ENCODE peak calls at places on chromosome 12, in six cellular contexts. One of them, this sample, is unnamed.

GRCh38 chr12:119668315-119668651 is 350 bp downstream of the PRKAB1 start:
- DNase-seq in chondrocyte: no peak
- DNase-seq in activated T-cell treated with anti-CD3 and anti-CD28 coated beads for 48 hours: no peak
- DNase-seq in GM13977: peak; percentile 11
- DNase-seq in stimulated activated CD8-positive, alpha-beta memory T cell treated with anti-CD3 and anti-CD28 coated beads, Interleukin-2, amount 100 ng/mL, for 48 hours: no peak
- DNase-seq in activated CD4-positive, alpha-beta T cell treated with anti-CD3 and anti-CD28 coated beads, Interleukin-2, amount 50 U/mL, for 1 hour: no peak
- DNase-seq in this sample: no peak

GRCh38 chr12:64681200-64682052 is 71.1 kb downstream of the RASSF3 start:
- DNase-seq in chondrocyte: no peak
- DNase-seq in activated T-cell treated with anti-CD3 and anti-CD28 coated beads for 48 hours: no peak
- DNase-seq in GM13977: no peak
- DNase-seq in stimulated activated CD8-positive, alpha-beta memory T cell treated with anti-CD3 and anti-CD28 coated beads, Interleukin-2, amount 100 ng/mL, for 48 hours: no peak
- DNase-seq in activated CD4-positive, alpha-beta T cell treated with anti-CD3 and anti-CD28 coated beads, Interleukin-2, amount 50 U/mL, for 1 hour: peak; percentile 25
- DNase-seq in this sample: no peak

GRCh38 chr12:54603173-54603814 is 14.8 kb upstream of the PPP1R1A start:
- DNase-seq in chondrocyte: no peak
- DNase-seq in activated T-cell treated with anti-CD3 and anti-CD28 coated beads for 48 hours: peak; percentile 40
- DNase-seq in GM13977: peak; percentile 72
- DNase-seq in stimulated activated CD8-positive, alpha-beta memory T cell treated with anti-CD3 and anti-CD28 coated beads, Interleukin-2, amount 100 ng/mL, for 48 hours: peak; percentile 36
- DNase-seq in activated CD4-positive, alpha-beta T cell treated with anti-CD3 and anti-CD28 coated beads, Interleukin-2, amount 50 U/mL, for 1 hour: peak; percentile 57
- DNase-seq in this sample: peak; percentile 43

GRCh38 chr12:54700301-54700700 is 52.1 kb upstream of the DCD start:
- DNase-seq in chondrocyte: no peak
- DNase-seq in activated T-cell treated with anti-CD3 and anti-CD28 coated beads for 48 hours: no peak
- DNase-seq in GM13977: no peak
- DNase-seq in stimulated activated CD8-positive, alpha-beta memory T cell treated with anti-CD3 and anti-CD28 coated beads, Interleukin-2, amount 100 ng/mL, for 48 hours: no peak
- DNase-seq in activated CD4-positive, alpha-beta T cell treated with anti-CD3 and anti-CD28 coated beads, Interleukin-2, amount 50 U/mL, for 1 hour: no peak
- DNase-seq in this sample: no peak

GRCh38 chr12:26573212-26573909 is 259.6 kb downstream of the ITPR2 start:
- DNase-seq in chondrocyte: no peak
- DNase-seq in activated T-cell treated with anti-CD3 and anti-CD28 coated beads for 48 hours: no peak
- DNase-seq in GM13977: no peak
- DNase-seq in stimulated activated CD8-positive, alpha-beta memory T cell treated with anti-CD3 and anti-CD28 coated beads, Interleukin-2, amount 100 ng/mL, for 48 hours: no peak
- DNase-seq in activated CD4-positive, alpha-beta T cell treated with anti-CD3 and anti-CD28 coated beads, Interleukin-2, amount 50 U/mL, for 1 hour: no peak
- DNase-seq in this sample: no peak

GRCh38 chr12:132834181-132834711 is 5.6 kb upstream of the GOLGA3 start:
- DNase-seq in chondrocyte: no peak
- DNase-seq in activated T-cell treated with anti-CD3 and anti-CD28 coated beads for 48 hours: no peak
- DNase-seq in GM13977: no peak
- DNase-seq in stimulated activated CD8-positive, alpha-beta memory T cell treated with anti-CD3 and anti-CD28 coated beads, Interleukin-2, amount 100 ng/mL, for 48 hours: no peak
- DNase-seq in activated CD4-positive, alpha-beta T cell treated with anti-CD3 and anti-CD28 coated beads, Interleukin-2, amount 50 U/mL, for 1 hour: no peak
- DNase-seq in this sample: no peak

GRCh38 chr12:113030875-113031525 is 25.5 kb upstream of the DTX1 start:
- DNase-seq in chondrocyte: no peak
- DNase-seq in activated T-cell treated with anti-CD3 and anti-CD28 coated beads for 48 hours: no peak
- DNase-seq in GM13977: peak; percentile 64
- DNase-seq in stimulated activated CD8-positive, alpha-beta memory T cell treated with anti-CD3 and anti-CD28 coated beads, Interleukin-2, amount 100 ng/mL, for 48 hours: no peak
- DNase-seq in activated CD4-positive, alpha-beta T cell treated with anti-CD3 and anti-CD28 coated beads, Interleukin-2, amount 50 U/mL, for 1 hour: no peak
- DNase-seq in this sample: no peak

GRCh38 chr12:48783432-48783831 is 5.5 kb downstream of the ADCY6 start:
- DNase-seq in chondrocyte: peak; percentile 2
- DNase-seq in activated T-cell treated with anti-CD3 and anti-CD28 coated beads for 48 hours: no peak
- DNase-seq in GM13977: no peak
- DNase-seq in stimulated activated CD8-positive, alpha-beta memory T cell treated with anti-CD3 and anti-CD28 coated beads, Interleukin-2, amount 100 ng/mL, for 48 hours: no peak
- DNase-seq in activated CD4-positive, alpha-beta T cell treated with anti-CD3 and anti-CD28 coated beads, Interleukin-2, amount 50 U/mL, for 1 hour: no peak
- DNase-seq in this sample: no peak

GRCh38 chr12:6765634-6766581 is at the start of gene PTMS:
- DNase-seq in chondrocyte: no peak
- DNase-seq in activated T-cell treated with anti-CD3 and anti-CD28 coated beads for 48 hours: no peak
- DNase-seq in GM13977: peak; percentile 75
- DNase-seq in stimulated activated CD8-positive, alpha-beta memory T cell treated with anti-CD3 and anti-CD28 coated beads, Interleukin-2, amount 100 ng/mL, for 48 hours: no peak
- DNase-seq in activated CD4-positive, alpha-beta T cell treated with anti-CD3 and anti-CD28 coated beads, Interleukin-2, amount 50 U/mL, for 1 hour: no peak
- DNase-seq in this sample: no peak

GRCh38 chr12:54654926-54655325 is 6.8 kb upstream of the DCD start:
- DNase-seq in chondrocyte: no peak
- DNase-seq in activated T-cell treated with anti-CD3 and anti-CD28 coated beads for 48 hours: no peak
- DNase-seq in GM13977: no peak
- DNase-seq in stimulated activated CD8-positive, alpha-beta memory T cell treated with anti-CD3 and anti-CD28 coated beads, Interleukin-2, amount 100 ng/mL, for 48 hours: no peak
- DNase-seq in activated CD4-positive, alpha-beta T cell treated with anti-CD3 and anti-CD28 coated beads, Interleukin-2, amount 50 U/mL, for 1 hour: no peak
- DNase-seq in this sample: no peak

This sample was measured in effector CD4-positive, alpha-beta T cell.